ENCODE peak calls at places on chromosome 5, in five cellular contexts. One of them, this sample, is unnamed.
A peak's percentile ranks its signal among the peaks of the same experiment; 100 is the strongest.

GRCh38 chr5:154758977-154759376 is 3.8 kb downstream of the LARP1 start:
- DNase-seq in mesenchymal stem cell: no peak
- DNase-seq in IMR-90: no peak
- DNase-seq in H1: no peak
- DNase-seq in neuronal stem cell: no peak
- DNase-seq in this sample: peak; percentile 50

GRCh38 chr5:148426514-148426913 is 42.8 kb downstream of the FBXO38 start:
- DNase-seq in mesenchymal stem cell: no peak
- DNase-seq in IMR-90: no peak
- DNase-seq in H1: no peak
- DNase-seq in neuronal stem cell: no peak
- DNase-seq in this sample: no peak

GRCh38 chr5:14528115-14528514 is 53.5 kb upstream of the OTULINL start:
- DNase-seq in mesenchymal stem cell: no peak
- DNase-seq in IMR-90: no peak
- DNase-seq in H1: no peak
- DNase-seq in neuronal stem cell: no peak
- DNase-seq in this sample: no peak

GRCh38 chr5:163504091-163504931 is 1.1 kb upstream of the MAT2B start:
- DNase-seq in mesenchymal stem cell: peak; percentile 80
- DNase-seq in IMR-90: peak; percentile 52
- DNase-seq in H1: no peak
- DNase-seq in neuronal stem cell: peak; percentile 27
- DNase-seq in this sample: no peak

GRCh38 chr5:78958672-78959410 is 26.3 kb downstream of the ARSB start:
- DNase-seq in mesenchymal stem cell: no peak
- DNase-seq in IMR-90: no peak
- DNase-seq in H1: no peak
- DNase-seq in neuronal stem cell: no peak
- DNase-seq in this sample: no peak

GRCh38 chr5:149583394-149583793 is 2.1 kb downstream of the ARHGEF37 start:
- DNase-seq in mesenchymal stem cell: no peak
- DNase-seq in IMR-90: no peak
- DNase-seq in H1: no peak
- DNase-seq in neuronal stem cell: no peak
- DNase-seq in this sample: no peak

GRCh38 chr5:58902305-58902704 is 319.4 kb downstream of the RAB3C start:
- DNase-seq in mesenchymal stem cell: no peak
- DNase-seq in IMR-90: no peak
- DNase-seq in H1: no peak
- DNase-seq in neuronal stem cell: no peak
- DNase-seq in this sample: no peak

GRCh38 chr5:14896091-14896490 is 24.5 kb upstream of the ANKH start:
- DNase-seq in mesenchymal stem cell: no peak
- DNase-seq in IMR-90: no peak
- DNase-seq in H1: no peak
- DNase-seq in neuronal stem cell: no peak
- DNase-seq in this sample: no peak

GRCh38 chr5:143352691-143353090 is 50.8 kb downstream of the NR3C1 start:
- DNase-seq in mesenchymal stem cell: no peak
- DNase-seq in IMR-90: no peak
- DNase-seq in H1: no peak
- DNase-seq in neuronal stem cell: no peak
- DNase-seq in this sample: no peak

GRCh38 chr5:96408276-96408777 is 24.7 kb downstream of the PCSK1 start:
- DNase-seq in mesenchymal stem cell: no peak
- DNase-seq in IMR-90: peak; percentile 25
- DNase-seq in H1: no peak
- DNase-seq in neuronal stem cell: no peak
- DNase-seq in this sample: peak; percentile 8

GRCh38 chr5:179315356-179315890 is 29.8 kb downstream of the ADAMTS2 start:
- DNase-seq in mesenchymal stem cell: no peak
- DNase-seq in IMR-90: no peak
- DNase-seq in H1: no peak
- DNase-seq in neuronal stem cell: no peak
- DNase-seq in this sample: no peak

GRCh38 chr5:157994271-157994691 is 135.3 kb upstream of the CLINT1 start:
- DNase-seq in mesenchymal stem cell: no peak
- DNase-seq in IMR-90: no peak
- DNase-seq in H1: no peak
- DNase-seq in neuronal stem cell: no peak
- DNase-seq in this sample: no peak

GRCh38 chr5:67004730-67005350 is 191.8 kb downstream of the CD180 start:
- DNase-seq in mesenchymal stem cell: peak; percentile 26
- DNase-seq in IMR-90: no peak
- DNase-seq in H1: no peak
- DNase-seq in neuronal stem cell: no peak
- DNase-seq in this sample: no peak

GRCh38 chr5:67437905-67438845 is 241.6 kb upstream of the CD180 start:
- DNase-seq in mesenchymal stem cell: peak; percentile 88
- DNase-seq in IMR-90: no peak
- DNase-seq in H1: no peak
- DNase-seq in neuronal stem cell: no peak
- DNase-seq in this sample: no peak

GRCh38 chr5:87300744-87301143 is 33.1 kb downstream of the RASA1 start:
- DNase-seq in mesenchymal stem cell: peak; percentile 94
- DNase-seq in IMR-90: peak; percentile 94
- DNase-seq in H1: no peak
- DNase-seq in neuronal stem cell: no peak
- DNase-seq in this sample: peak; percentile 73

GRCh38 chr5:139140631-139141071 is 57.5 kb downstream of the SIL1 start:
- DNase-seq in mesenchymal stem cell: no peak
- DNase-seq in IMR-90: peak; percentile 30
- DNase-seq in H1: no peak
- DNase-seq in neuronal stem cell: no peak
- DNase-seq in this sample: no peak

GRCh38 chr5:126868338-126868737 is 91.4 kb downstream of the LMNB1 start:
- DNase-seq in mesenchymal stem cell: no peak
- DNase-seq in IMR-90: no peak
- DNase-seq in H1: no peak
- DNase-seq in neuronal stem cell: no peak
- DNase-seq in this sample: no peak

GRCh38 chr5:68315679-68316271 is 100.2 kb downstream of the PIK3R1 start:
- DNase-seq in mesenchymal stem cell: no peak
- DNase-seq in IMR-90: no peak
- DNase-seq in H1: no peak
- DNase-seq in neuronal stem cell: no peak
- DNase-seq in this sample: no peak

GRCh38 chr5:84480873-84481637 is 96.4 kb upstream of the EDIL3 start:
- DNase-seq in mesenchymal stem cell: no peak
- DNase-seq in IMR-90: no peak
- DNase-seq in H1: peak; percentile 13
- DNase-seq in neuronal stem cell: no peak
- DNase-seq in this sample: no peak

GRCh38 chr5:173625686-173626500 is 9.4 kb upstream of the BOD1 start:
- DNase-seq in mesenchymal stem cell: no peak
- DNase-seq in IMR-90: no peak
- DNase-seq in H1: no peak
- DNase-seq in neuronal stem cell: no peak
- DNase-seq in this sample: no peak

GRCh38 chr5:77638763-77639451 is 394 bp upstream of the OTP start:
- DNase-seq in mesenchymal stem cell: no peak
- DNase-seq in IMR-90: no peak
- DNase-seq in H1: no peak
- DNase-seq in neuronal stem cell: no peak
- DNase-seq in this sample: no peak

GRCh38 chr5:133347039-133347438 is 265.3 kb downstream of the FSTL4 start:
- DNase-seq in mesenchymal stem cell: no peak
- DNase-seq in IMR-90: no peak
- DNase-seq in H1: no peak
- DNase-seq in neuronal stem cell: no peak
- DNase-seq in this sample: peak; percentile 19

GRCh38 chr5:1514027-1514818 is 9.5 kb downstream of the LPCAT1 start:
- DNase-seq in mesenchymal stem cell: no peak
- DNase-seq in IMR-90: no peak
- DNase-seq in H1: no peak
- DNase-seq in neuronal stem cell: no peak
- DNase-seq in this sample: peak; percentile 87

GRCh38 chr5:1511651-1512540 is 11.9 kb downstream of the LPCAT1 start:
- DNase-seq in mesenchymal stem cell: peak; percentile 57
- DNase-seq in IMR-90: peak; percentile 55
- DNase-seq in H1: no peak
- DNase-seq in neuronal stem cell: no peak
- DNase-seq in this sample: no peak

GRCh38 chr5:1512541-1513291 is 11.0 kb downstream of the LPCAT1 start:
- DNase-seq in mesenchymal stem cell: no peak
- DNase-seq in IMR-90: no peak
- DNase-seq in H1: no peak
- DNase-seq in neuronal stem cell: no peak
- DNase-seq in this sample: peak; percentile 65

GRCh38 chr5:1515311-1515920 is 8.3 kb downstream of the LPCAT1 start:
- DNase-seq in mesenchymal stem cell: no peak
- DNase-seq in IMR-90: no peak
- DNase-seq in H1: no peak
- DNase-seq in neuronal stem cell: no peak
- DNase-seq in this sample: no peak

GRCh38 chr5:1513326-1514026 is 10.3 kb downstream of the LPCAT1 start:
- DNase-seq in mesenchymal stem cell: no peak
- DNase-seq in IMR-90: no peak
- DNase-seq in H1: no peak
- DNase-seq in neuronal stem cell: no peak
- DNase-seq in this sample: no peak
- H3K14ac ChIP-seq in mesenchymal stem cell: no peak overlapping the region
- H3K14ac ChIP-seq in IMR-90: no peak overlapping the region
- H3K14ac ChIP-seq in H1: no peak overlapping the region
- H3K14ac ChIP-seq in neuronal stem cell: no peak overlapping the region
- H3K14ac ChIP-seq in this sample: peak overlapping the region; percentile 45

GRCh38 chr5:56479701-56480304 is 246.7 kb upstream of the ANKRD55 start:
- DNase-seq in mesenchymal stem cell: no peak
- DNase-seq in IMR-90: no peak
- DNase-seq in H1: no peak
- DNase-seq in neuronal stem cell: no peak
- DNase-seq in this sample: no peak
- H3K4me3 ChIP-seq in mesenchymal stem cell: no peak overlapping the region
- H3K4me3 ChIP-seq in IMR-90: no peak overlapping the region
- H3K4me3 ChIP-seq in H1: no peak overlapping the region
- H3K4me3 ChIP-seq in neuronal stem cell: peak overlapping the region; percentile 39
- H3K4me3 ChIP-seq in this sample: no peak overlapping the region

GRCh38 chr5:111774525-111774924 is 17.5 kb upstream of the NREP start:
- DNase-seq in mesenchymal stem cell: peak; percentile 50
- DNase-seq in IMR-90: peak; percentile 42
- DNase-seq in H1: no peak
- DNase-seq in neuronal stem cell: no peak
- DNase-seq in this sample: no peak
- H3K14ac ChIP-seq in mesenchymal stem cell: no peak overlapping the region
- H3K14ac ChIP-seq in IMR-90: no peak overlapping the region
- H3K14ac ChIP-seq in H1: no peak overlapping the region
- H3K14ac ChIP-seq in neuronal stem cell: no peak overlapping the region
- H3K14ac ChIP-seq in this sample: no peak overlapping the region

GRCh38 chr5:30380228-30380627 is 813.3 kb upstream of the CDH6 start:
- DNase-seq in mesenchymal stem cell: no peak
- DNase-seq in IMR-90: no peak
- DNase-seq in H1: no peak
- DNase-seq in neuronal stem cell: no peak
- DNase-seq in this sample: no peak
- H3K4me3 ChIP-seq in mesenchymal stem cell: no peak overlapping the region
- H3K4me3 ChIP-seq in IMR-90: no peak overlapping the region
- H3K4me3 ChIP-seq in H1: no peak overlapping the region
- H3K4me3 ChIP-seq in neuronal stem cell: no peak overlapping the region
- H3K4me3 ChIP-seq in this sample: no peak overlapping the region

DNA sequence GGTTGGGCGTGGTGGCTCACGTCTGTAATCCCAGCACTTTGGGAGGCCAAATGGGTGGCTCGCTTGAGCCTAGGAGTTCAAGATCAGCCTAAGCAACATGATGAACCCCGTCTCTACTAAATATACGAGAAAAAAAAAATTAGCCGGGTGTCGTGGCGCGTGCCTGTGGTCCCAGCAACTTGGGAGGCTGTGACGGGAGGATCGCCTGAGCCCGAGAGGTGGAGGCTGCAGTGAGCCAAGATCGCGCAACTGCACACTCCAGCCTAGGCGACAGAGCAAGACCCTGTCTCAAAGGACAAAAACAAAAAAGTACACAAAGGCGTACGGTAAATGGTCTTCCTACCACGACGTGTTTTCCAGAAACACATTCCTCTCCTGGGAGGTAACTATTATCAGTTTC is 538 bp upstream of the BDP1 start:
- DNase-seq in mesenchymal stem cell: no peak
- DNase-seq in IMR-90: no peak
- DNase-seq in H1: no peak
- DNase-seq in neuronal stem cell: no peak
- DNase-seq in this sample: no peak
- H3K14ac ChIP-seq in mesenchymal stem cell: no peak overlapping the region
- H3K14ac ChIP-seq in IMR-90: no peak overlapping the region
- H3K14ac ChIP-seq in H1: no peak overlapping the region
- H3K14ac ChIP-seq in neuronal stem cell: no peak overlapping the region
- H3K14ac ChIP-seq in this sample: peak overlapping the region; percentile 30

GRCh38 chr5:28403846-28404245 is 1365.5 kb upstream of the CDH9 start:
- DNase-seq in mesenchymal stem cell: no peak
- DNase-seq in IMR-90: no peak
- DNase-seq in H1: no peak
- DNase-seq in neuronal stem cell: peak; percentile 65
- DNase-seq in this sample: peak; percentile 59

GRCh38 chr5:28404363-28405071 is 1366.1 kb upstream of the CDH9 start:
- DNase-seq in mesenchymal stem cell: no peak
- DNase-seq in IMR-90: no peak
- DNase-seq in H1: no peak
- DNase-seq in neuronal stem cell: no peak
- DNase-seq in this sample: no peak

GRCh38 chr5:28402590-28403301 is 1364.4 kb upstream of the CDH9 start:
- DNase-seq in mesenchymal stem cell: no peak
- DNase-seq in IMR-90: no peak
- DNase-seq in H1: no peak
- DNase-seq in neuronal stem cell: no peak
- DNase-seq in this sample: no peak

DNA sequence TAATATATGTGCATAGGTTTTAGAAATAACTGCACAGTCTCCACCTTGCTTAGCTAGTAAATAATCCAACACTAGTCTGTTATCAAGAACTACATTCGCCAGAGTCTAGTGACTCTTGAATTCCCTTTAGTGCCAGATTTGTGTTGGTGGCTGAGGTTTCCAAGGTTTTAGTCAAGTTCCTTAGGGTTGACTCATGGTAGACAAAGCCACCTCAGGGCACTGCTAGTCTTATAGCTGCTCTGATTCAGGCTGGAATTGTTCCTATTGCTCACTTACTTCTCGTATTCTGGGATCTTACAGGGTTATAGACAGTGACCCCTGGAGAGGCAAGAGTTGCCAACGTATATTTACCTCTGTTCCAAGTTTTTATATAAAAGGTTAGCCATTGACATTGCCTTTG is 1369.8 kb upstream of the CDH9 start:
- DNase-seq in mesenchymal stem cell: peak; percentile 45
- DNase-seq in IMR-90: no peak
- DNase-seq in H1: no peak
- DNase-seq in neuronal stem cell: no peak
- DNase-seq in this sample: peak; percentile 51
- H3K4me3 ChIP-seq in mesenchymal stem cell: no peak overlapping the region
- H3K4me3 ChIP-seq in IMR-90: no peak overlapping the region
- H3K4me3 ChIP-seq in H1: no peak overlapping the region
- H3K4me3 ChIP-seq in neuronal stem cell: no peak overlapping the region
- H3K4me3 ChIP-seq in this sample: no peak overlapping the region